ENCODE peak calls at places on chromosome 9, in six cellular contexts. W is stomach; E is CD8-positive, alpha-beta T cell; S is H9; Z is right cardiac atrium; I is MG63. M is an unnamed sample. For H3K9me3, the result is how much of the 10 kb centered on the place peaks cover.

GRCh38 chr9:61668846-61669245 is 479.0 kb downstream of the SPATA31A7 start:
- DNase-seq in W (no peak), E (peak), S (peak), Z (no peak), I (no peak), M (no peak)

GRCh38 chr9:129630967-129631672 is 5.2 kb downstream of the NTMT1 start:
- DNase-seq in W (no peak), E (no peak), S (no peak), Z (no peak), I (no peak), M (no peak)

GRCh38 chr9:81628897-81629296 is 60.5 kb downstream of the TLE1 start:
- DNase-seq in W (no peak), E (no peak), S (no peak), Z (no peak), I (no peak), M (no peak)

GRCh38 chr9:92723299-92723625 is 41.4 kb downstream of the BICD2 start:
- DNase-seq in W (no peak), E (no peak), S (no peak), Z (no peak), I (no peak), M (no peak)

GRCh38 chr9:69622664-69623063 is 49.5 kb downstream of the APBA1 start:
- DNase-seq in W (no peak), E (no peak), S (no peak), Z (no peak), I (no peak), M (no peak)

GRCh38 chr9:22084336-22085035 is 75.4 kb upstream of the CDKN2B start:
- DNase-seq in W (no peak), E (no peak), S (no peak), Z (no peak), I (no peak), M (no peak)

GRCh38 chr9:6354072-6354686 is 26.0 kb downstream of the TPD52L3 start:
- DNase-seq in W (no peak), E (peak), S (peak), Z (no peak), I (peak), M (peak)

GRCh38 chr9:115628426-115628825 is 510.5 kb upstream of the TNC start:
- DNase-seq in W (no peak), E (no peak), S (no peak), Z (no peak), I (no peak), M (no peak)

GRCh38 chr9:35649431-35650340 is 1.0 kb downstream of the SIT1 start:
- DNase-seq in W (no peak), E (peak), S (no peak), Z (peak), I (peak), M (no peak)

GRCh38 chr9:77712533-77713130 is 64.5 kb upstream of the GNA14 start:
- DNase-seq in W (no peak), E (no peak), S (no peak), Z (no peak), I (no peak), M (no peak)

GRCh38 chr9:105040462-105040861 is 112.5 kb upstream of the ABCA1 start:
- DNase-seq in W (no peak), E (no peak), S (no peak), Z (no peak), I (no peak), M (no peak)

GRCh38 chr9:68536876-68537490 is 3.7 kb downstream of the TMEM252 start:
- DNase-seq in W (no peak), E (no peak), S (no peak), Z (peak), I (no peak), M (no peak)

GRCh38 chr9:34187891-34188240 is 9.0 kb downstream of the UBAP1 start:
- DNase-seq in W (no peak), E (no peak), S (no peak), Z (no peak), I (no peak), M (no peak)

GRCh38 chr9:25481377-25481776 is 196.9 kb downstream of the TUSC1 start:
- DNase-seq in W (no peak), E (no peak), S (no peak), Z (no peak), I (no peak), M (no peak)

GRCh38 chr9:35856882-35857281 is 13.3 kb downstream of the OR13J1 start:
- DNase-seq in W (no peak), E (peak), S (peak), Z (no peak), I (no peak), M (no peak)

GRCh38 chr9:78552802-78553201 is 255.9 kb downstream of the PSAT1 start:
- DNase-seq in W (no peak), E (no peak), S (no peak), Z (no peak), I (no peak), M (no peak)

GRCh38 chr9:72294952-72295351 is 70.1 kb downstream of the ZFAND5 start:
- DNase-seq in W (peak), E (no peak), S (no peak), Z (no peak), I (no peak), M (no peak)

GRCh38 chr9:6563036-6563435 is 82.5 kb downstream of the GLDC start:
- DNase-seq in W (no peak), E (no peak), S (no peak), Z (peak), I (peak), M (no peak)

GRCh38 chr9:82538634-82539033 is 524.3 kb downstream of the RASEF start:
- DNase-seq in W (no peak), E (no peak), S (no peak), Z (no peak), I (no peak), M (no peak)

GRCh38 chr9:126373241-126373640 is 46.6 kb downstream of the MVB12B start:
- DNase-seq in W (no peak), E (no peak), S (no peak), Z (no peak), I (no peak), M (no peak)

GRCh38 chr9:101449071-101449721 is 13.6 kb upstream of the ALDOB start:
- DNase-seq in W (peak), E (peak), S (peak), Z (peak), I (peak), M (peak)

GRCh38 chr9:24342457-24342856 is 203.2 kb downstream of the IZUMO3 start:
- DNase-seq in W (no peak), E (no peak), S (no peak), Z (no peak), I (no peak), M (no peak)

GRCh38 chr9:124659099-124659659 is 111.9 kb downstream of the NR6A1 start:
- DNase-seq in W (peak), E (peak), S (peak), Z (peak), I (peak), M (peak)

GRCh38 chr9:16867571-16868311 is 2.7 kb downstream of the BNC2 start:
- DNase-seq in W (no peak), E (no peak), S (no peak), Z (no peak), I (peak), M (no peak)

GRCh38 chr9:128072144-128073021 is 4.4 kb downstream of the SLC25A25 start:
- DNase-seq in W (peak), E (peak), S (no peak), Z (peak), I (peak), M (no peak)

GRCh38 chr9:109907400-109907799 is 127.4 kb downstream of the PALM2AKAP2 start:
- DNase-seq in W (no peak), E (no peak), S (no peak), Z (peak), I (no peak), M (no peak)

GRCh38 chr9:26833792-26834191 is 58.8 kb downstream of the CAAP1 start:
- DNase-seq in W (no peak), E (no peak), S (peak), Z (no peak), I (no peak), M (no peak)

GRCh38 chr9:136587145-136587943 is 41.5 kb upstream of the NOTCH1 start:
- DNase-seq in W (peak), E (no peak), S (peak), Z (peak), I (peak), M (no peak)

GRCh38 chr9:18675345-18675744 is 201.4 kb downstream of the ADAMTSL1 start:
- DNase-seq in W (no peak), E (no peak), S (no peak), Z (no peak), I (no peak), M (no peak)

GRCh38 chr9:73053543-73053942 is 98.1 kb upstream of the ANXA1 start:
- DNase-seq in W (no peak), E (no peak), S (no peak), Z (no peak), I (no peak), M (no peak)

GRCh38 chr9:69427286-69427685 is 102.3 kb downstream of the ENTREP1 start:
- DNase-seq in W (no peak), E (no peak), S (no peak), Z (no peak), I (no peak), M (no peak)

GRCh38 chr9:88418025-88418424 is 29.8 kb downstream of the SPIN1 start:
- DNase-seq in W (no peak), E (no peak), S (peak), Z (no peak), I (no peak), M (no peak)

GRCh38 chr9:88425538-88425950 is 37.3 kb downstream of the SPIN1 start:
- DNase-seq in W (no peak), E (no peak), S (no peak), Z (peak), I (no peak), M (no peak)

GRCh38 chr9:88418715-88419540 is 30.7 kb downstream of the SPIN1 start:
- DNase-seq in W (no peak), E (no peak), S (peak), Z (no peak), I (no peak), M (no peak)

GRCh38 chr9:88421348-88421747 is 33.1 kb downstream of the SPIN1 start:
- DNase-seq in W (no peak), E (no peak), S (no peak), Z (no peak), I (no peak), M (peak)

GRCh38 chr9:88420227-88420626 is 32.0 kb downstream of the SPIN1 start:
- DNase-seq in W (no peak), E (no peak), S (no peak), Z (no peak), I (no peak), M (no peak)
- H3K9me3 ChIP-seq in W (under half), E (under half), S (under half), Z (under half), I (under half), M (under half)

GRCh38 chr9:8251566-8251965 is 452.0 kb upstream of the DMAC1 start:
- DNase-seq in W (no peak), E (no peak), S (no peak), Z (no peak), I (no peak), M (peak)

GRCh38 chr9:8256880-8257279 is 457.3 kb upstream of the DMAC1 start:
- DNase-seq in W (no peak), E (no peak), S (no peak), Z (no peak), I (no peak), M (no peak)

GRCh38 chr9:8259028-8259427 is 459.4 kb upstream of the DMAC1 start:
- DNase-seq in W (no peak), E (no peak), S (no peak), Z (no peak), I (no peak), M (no peak)

GRCh38 chr9:8255852-8256251 is 456.3 kb upstream of the DMAC1 start:
- DNase-seq in W (no peak), E (no peak), S (no peak), Z (no peak), I (no peak), M (no peak)

GRCh38 chr9:8254527-8254926 is 454.9 kb upstream of the DMAC1 start:
- DNase-seq in W (no peak), E (no peak), S (no peak), Z (no peak), I (no peak), M (no peak)
- H3K9me3 ChIP-seq in W (under half), E (under half), S (under half), Z (under half), I (under half), M (under half)

DNA sequence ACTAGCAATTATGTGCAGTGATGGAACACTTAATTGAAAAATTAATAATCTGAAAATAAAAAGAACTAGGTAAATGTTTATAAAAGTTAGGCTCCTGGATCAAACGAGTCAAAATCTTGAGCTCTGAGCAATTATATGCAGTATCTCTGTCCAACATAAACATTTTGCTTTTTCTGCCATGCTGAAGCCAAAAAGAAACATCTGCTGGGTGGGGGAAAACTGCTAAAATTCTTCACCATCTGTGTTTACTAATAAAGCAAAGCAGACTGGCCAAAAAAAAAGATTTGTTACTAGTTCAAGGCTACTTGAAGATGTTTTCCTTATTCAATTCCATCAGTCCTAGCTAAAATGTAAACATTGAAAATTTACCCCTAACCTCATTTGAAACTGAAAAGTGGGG is 29.7 kb downstream of the GTF3C4 start:
- DNase-seq in W (no peak), E (no peak), S (no peak), Z (no peak), I (no peak), M (no peak)
- H3K9me3 ChIP-seq in W (under half), E (under half), S (under half), Z (under half), I (under half), M (under half)

DNA sequence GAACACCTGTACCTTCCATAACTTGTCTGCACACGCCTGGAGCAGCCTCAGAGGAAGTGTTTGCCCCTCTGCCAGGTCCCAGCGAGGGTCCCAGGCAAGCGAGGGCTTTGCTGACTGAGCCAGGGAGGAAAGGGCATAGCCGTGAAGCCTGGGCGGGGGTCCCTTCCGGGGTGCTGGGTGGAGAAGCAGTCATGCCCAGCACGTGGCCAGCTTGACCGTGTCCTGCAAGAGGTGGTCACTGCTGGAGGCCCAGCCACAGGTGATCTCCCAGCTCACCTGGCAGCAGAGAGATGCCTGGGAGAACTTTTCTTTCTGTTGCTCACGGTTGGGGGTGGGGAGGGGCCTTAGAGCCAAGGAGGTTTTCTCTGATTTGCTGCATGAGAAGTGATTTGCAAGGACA is 195.3 kb downstream of the CACNA1B start:
- DNase-seq in W (peak), E (peak), S (peak), Z (no peak), I (no peak), M (no peak)
- H3K9me3 ChIP-seq in W (under half), E (under half), S (under half), Z (under half), I (under half), M (under half)

DNA sequence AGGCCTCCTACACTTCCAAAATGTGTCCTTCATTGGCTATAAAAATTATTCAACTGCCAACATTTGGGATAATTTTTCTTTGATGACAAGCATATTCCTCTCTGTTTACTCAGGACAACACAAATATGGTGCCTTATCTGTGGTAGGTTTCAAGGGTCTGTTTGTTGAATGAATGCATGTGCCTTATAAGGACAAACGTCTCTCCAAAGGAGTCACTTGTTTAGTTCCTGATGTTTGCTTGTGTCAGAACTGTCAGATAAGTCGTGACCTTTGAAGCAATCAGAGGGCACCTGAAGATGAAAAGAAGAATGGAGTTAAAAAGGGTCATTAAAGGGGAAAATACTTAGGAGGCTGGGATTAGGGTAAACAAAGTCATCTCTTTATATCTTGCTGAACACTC is 3.6 kb upstream of the OR1J2 start:
- DNase-seq in W (no peak), E (no peak), S (no peak), Z (no peak), I (no peak), M (no peak)
- H3K9me3 ChIP-seq in W (under half), E (under half), S (under half), Z (under half), I (under half), M (under half)